ENCODE peak calls at places on chromosomes 5 and 9, in seven cellular contexts. Y is non-pigmented ciliary epithelial cell; F is lower leg skin; B is CD4-positive, CD25-positive, alpha-beta regulatory T cell; V is ovary; P is activated naive CD4-positive, alpha-beta T cell treated with anti-CD3 and anti-CD28 coated beads, Interleukin-2, amount 10 ng/mL, durations not matched to agents 7 days and 5 days; M is sciatic nerve. O is an unnamed sample.

GRCh38 chr5:143258559-143259253 is 144.8 kb downstream of the NR3C1 start:
- DNase-seq in F (no peak), Y (no peak), M (no peak), P (no peak), V (no peak), B (no peak), O (no peak)

GRCh38 chr5:127812570-127812969 is 109.4 kb downstream of the CCDC192 start:
- DNase-seq in P (no peak), M (no peak), F (no peak), B (no peak), V (no peak), Y (no peak), O (no peak)

GRCh38 chr5:105684799-105685198 is 1985.9 kb downstream of the EFNA5 start:
- DNase-seq in B (no peak), V (no peak), P (no peak), Y (peak), F (no peak), M (no peak), O (no peak)

GRCh38 chr9:18996191-18996590 is 36.8 kb downstream of the SAXO1 start:
- DNase-seq in P (no peak), Y (no peak), V (no peak), B (no peak), F (no peak), M (no peak), O (no peak)

GRCh38 chr9:137029058-137029922 is 1.3 kb upstream of the ABCA2 start:
- DNase-seq in M (peak), Y (no peak), F (peak), B (peak), V (peak), P (peak), O (peak)

GRCh38 chr5:111779260-111780254 is 22.6 kb upstream of the NREP start:
- DNase-seq in F (no peak), V (no peak), Y (no peak), P (no peak), M (no peak), B (no peak), O (no peak)

GRCh38 chr9:27125030-27125429 is 16.0 kb downstream of the TEK start:
- DNase-seq in B (no peak), M (no peak), F (no peak), V (peak), Y (peak), P (no peak), O (no peak)

GRCh38 chr9:91978739-91979414 is 28.8 kb upstream of the ROR2 start:
- DNase-seq in P (no peak), M (no peak), Y (peak), F (no peak), V (no peak), B (no peak), O (peak)

GRCh38 chr5:128414469-128414868 is 123.6 kb downstream of the FBN2 start:
- DNase-seq in M (no peak), P (no peak), V (no peak), B (no peak), Y (no peak), F (no peak), O (no peak)

GRCh38 chr5:2657151-2657550 is 94.3 kb downstream of the IRX2 start:
- DNase-seq in V (no peak), B (no peak), Y (no peak), F (no peak), P (no peak), M (no peak), O (no peak)

GRCh38 chr9:13113201-13113600 is 166.3 kb downstream of the MPDZ start:
- DNase-seq in B (no peak), Y (peak), M (no peak), V (no peak), P (no peak), F (no peak), O (no peak)

GRCh38 chr5:149203896-149204544 is 62.7 kb downstream of the ABLIM3 start:
- DNase-seq in F (no peak), P (no peak), Y (peak), M (no peak), V (no peak), B (no peak), O (no peak)

O was measured in K562.